ENCODE peak calls at places on chromosomes 16 and 17, in five cellular contexts. W is GM23248, R is fibroblast of lung, D is A549, H is GM12865. P is an unnamed sample.

GRCh38 chr16:14283786-14284185 is 212.7 kb downstream of the MRTFB start:
- DNase-seq in H (no peak), W (no peak), R (no peak), D (no peak), P (no peak)

GRCh38 chr17:57697891-57698708 is 47.0 kb downstream of the CCDC182 start:
- DNase-seq in H (no peak), D (no peak), W (no peak), R (no peak), P (no peak)

GRCh38 chr17:75753514-75754377 is 11.2 kb downstream of the GALK1 start:
- DNase-seq in W (peak), H (peak), D (no peak), R (peak), P (peak)

GRCh38 chr17:46092996-46093395 is 93.9 kb downstream of the STH start:
- DNase-seq in H (no peak), W (peak), R (peak), D (no peak), P (no peak)

GRCh38 chr16:54867302-54867832 is 63.3 kb upstream of the IRX5 start:
- DNase-seq in D (no peak), H (no peak), W (peak), R (no peak), P (no peak)

GRCh38 chr17:45996282-45996937 is 2.6 kb upstream of the STH start:
- DNase-seq in R (no peak), H (no peak), D (no peak), W (no peak), P (no peak)

GRCh38 chr17:29107084-29107483 is 64.1 kb downstream of the PIPOX start:
- DNase-seq in H (no peak), W (no peak), R (no peak), D (no peak), P (no peak)

GRCh38 chr17:7557825-7558543 is 566 bp upstream of the TNFSF13 start:
- DNase-seq in R (peak), W (peak), D (peak), H (peak), P (peak)

GRCh38 chr16:11233727-11234376 is 22.2 kb downstream of the SOCS1 start:
- DNase-seq in D (no peak), W (no peak), H (no peak), R (no peak), P (no peak)

GRCh38 chr16:54554581-54554980 is 268.0 kb upstream of the IRX3 start:
- DNase-seq in R (no peak), D (no peak), H (no peak), W (no peak), P (no peak)

GRCh38 chr17:40443196-40443987 is at the start of gene IGFBP4:
- DNase-seq in D (peak), R (peak), H (peak), W (peak), P (peak)

GRCh38 chr17:75496005-75496404 is 19.3 kb downstream of the CASKIN2 start:
- DNase-seq in H (no peak), R (no peak), D (no peak), W (no peak), P (no peak)

GRCh38 chr17:61407211-61407911 is 7.7 kb downstream of the TBX2 start:
- DNase-seq in D (no peak), R (peak), H (no peak), W (no peak), P (no peak)

GRCh38 chr16:14300631-14301149 is 229.6 kb downstream of the MRTFB start:
- DNase-seq in R (peak), H (peak), W (peak), D (peak), P (peak)

GRCh38 chr17:57921342-57921741 is 33.9 kb downstream of the CUEDC1 start:
- DNase-seq in W (peak), R (peak), D (no peak), H (no peak), P (peak)

GRCh38 chr16:30651124-30652004 is 604 bp downstream of the PRR14 start:
- DNase-seq in R (peak), D (peak), W (peak), H (peak), P (peak)

GRCh38 chr16:47927330-47927729 is 228.5 kb downstream of the ABCC12 start:
- DNase-seq in R (no peak), W (peak), D (no peak), H (no peak), P (peak)

GRCh38 chr16:1183235-1183907 is 30.5 kb downstream of the CACNA1H start:
- DNase-seq in W (peak), H (no peak), R (peak), D (peak), P (peak)

DNA sequence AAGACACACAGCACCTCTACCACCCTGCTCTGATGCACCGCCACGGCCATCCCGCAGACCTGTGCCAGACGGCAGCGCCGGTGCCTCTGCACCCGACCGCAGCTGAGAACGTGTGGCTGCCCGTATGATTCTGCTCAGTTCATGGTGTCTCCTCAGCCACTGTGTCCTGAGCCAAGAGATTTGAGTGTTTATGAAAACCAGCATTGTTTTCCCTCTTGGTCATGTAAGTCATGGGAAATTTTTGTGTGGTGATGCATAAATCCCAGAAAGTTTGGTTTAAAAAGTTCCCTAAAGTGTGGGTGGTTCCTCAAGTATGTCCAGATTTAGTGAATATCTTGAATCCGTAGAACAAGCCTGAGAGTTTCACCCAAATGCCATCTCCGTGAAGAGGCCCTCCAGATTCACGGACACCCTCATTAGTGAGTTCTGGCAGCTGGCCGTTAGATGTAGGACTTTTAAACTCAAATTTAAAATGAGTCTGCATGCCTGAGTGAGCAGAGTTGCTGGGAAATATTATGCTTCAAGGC is 57.6 kb downstream of the CDRT4 start:
- DNase-seq in W (peak), H (no peak), R (peak), D (no peak), P (peak)
- H3K4me3 ChIP-seq in W (peak), H (no peak), R (peak), D (no peak), P (peak)

DNA sequence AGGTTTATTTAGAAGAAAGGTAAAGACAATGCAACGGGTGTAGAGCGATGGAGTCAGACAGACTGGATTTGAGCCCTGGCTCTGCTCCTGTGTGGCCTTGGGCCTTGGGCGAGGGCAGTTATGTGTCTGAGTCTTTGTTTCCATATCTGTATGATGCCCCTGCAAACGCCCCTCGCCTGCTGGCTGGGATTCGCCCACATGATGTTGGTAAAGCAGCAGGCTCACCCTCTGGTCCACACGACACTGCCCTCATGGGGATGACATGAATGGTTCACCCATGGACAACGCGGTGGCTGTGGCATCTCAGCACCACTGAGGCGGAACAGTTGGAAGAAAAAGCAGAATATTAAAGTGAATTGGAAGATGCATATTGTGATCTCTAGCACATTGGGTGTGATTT is 60.3 kb downstream of the FOXL1 start:
- DNase-seq in W (no peak), R (no peak), H (no peak), D (no peak), P (no peak)
- H3K4me3 ChIP-seq in W (no peak), R (no peak), H (no peak), D (no peak), P (no peak)

GRCh38 chr17:49190932-49191331 is 19.4 kb downstream of the GNGT2 start:
- DNase-seq in D (no peak), W (no peak), H (no peak), R (no peak), P (no peak)
- H3K4me3 ChIP-seq in D (peak), W (no peak), H (no peak), R (no peak), P (no peak)

GRCh38 chr16:81863630-81864352 is 84.7 kb downstream of the PLCG2 start:
- DNase-seq in D (no peak), H (peak), W (no peak), R (no peak), P (no peak)

GRCh38 chr16:81860310-81860709 is 81.2 kb downstream of the PLCG2 start:
- DNase-seq in W (no peak), H (no peak), R (no peak), D (no peak), P (no peak)

GRCh38 chr16:81861503-81861902 is 82.4 kb downstream of the PLCG2 start:
- DNase-seq in D (no peak), W (peak), R (no peak), H (no peak), P (no peak)

GRCh38 chr16:81860867-81861266 is 81.8 kb downstream of the PLCG2 start:
- DNase-seq in W (no peak), H (no peak), R (no peak), D (no peak), P (no peak)

DNA sequence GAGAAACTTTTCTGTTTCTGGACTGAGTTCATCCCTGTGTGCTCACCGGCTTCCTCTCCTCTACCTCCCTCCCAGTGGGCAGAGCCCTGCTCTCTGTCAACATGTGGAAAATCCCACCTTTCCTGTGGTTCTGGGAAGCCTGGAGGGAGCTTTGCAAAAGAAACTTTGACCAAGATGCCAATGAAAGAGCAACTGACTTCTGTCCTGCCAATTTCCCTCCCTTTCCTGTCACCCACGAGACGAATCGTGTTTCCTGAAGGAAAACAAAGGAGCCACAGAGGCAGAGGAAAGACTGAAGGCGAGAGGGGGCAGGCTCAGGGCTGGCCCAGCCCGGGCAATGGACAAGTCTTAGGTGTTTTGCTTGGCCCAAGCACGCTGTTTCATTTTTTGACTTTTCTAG is 82.8 kb downstream of the PLCG2 start:
- DNase-seq in W (no peak), R (no peak), H (no peak), D (no peak), P (no peak)
- H3K4me3 ChIP-seq in W (no peak), R (no peak), H (no peak), D (no peak), P (no peak)

GRCh38 chr16:80462902-80463301 is 77.9 kb upstream of the DYNLRB2 start:
- DNase-seq in D (no peak), H (no peak), R (no peak), W (no peak), P (no peak)

GRCh38 chr16:80463303-80463702 is 77.5 kb upstream of the DYNLRB2 start:
- DNase-seq in W (no peak), D (no peak), H (no peak), R (no peak), P (no peak)

GRCh38 chr16:80467961-80468360 is 72.8 kb upstream of the DYNLRB2 start:
- DNase-seq in R (no peak), D (no peak), H (no peak), W (no peak), P (no peak)

GRCh38 chr16:80463776-80464175 is 77.0 kb upstream of the DYNLRB2 start:
- DNase-seq in W (no peak), D (no peak), H (no peak), R (no peak), P (no peak)

GRCh38 chr16:80466024-80466986 is 74.5 kb upstream of the DYNLRB2 start:
- DNase-seq in H (peak), D (peak), R (peak), W (peak), P (peak)
- H3K4me3 ChIP-seq in H (no peak), D (no peak), R (no peak), W (no peak), P (no peak)

GRCh38 chr16:28880589-28880915 is 2.3 kb downstream of the ATP2A1 start:
- DNase-seq in D (no peak), R (no peak), W (no peak), H (no peak), P (no peak)
- H3K4me3 ChIP-seq in D (no peak), R (no peak), W (peak), H (peak), P (peak)